ENCODE peak calls at places on chromosome 17, in seven cellular contexts. Y is IMR-90, U is WTC11, F is retinal pigment epithelial cell, Q is psoas muscle, K is Panc1, H is activated B cell treated with CpG ODN at 0.5 μM for 24 hours. S is an unnamed sample.

GRCh38 chr17:48462946-48463345 is 32.9 kb upstream of the SKAP1 start:
- DNase-seq in Y (no peak), U (no peak), F (no peak), Q (no peak), K (no peak), H (no peak), S (no peak)

GRCh38 chr17:43169561-43170139 is 1.4 kb upstream of the NBR1 start:
- DNase-seq in Y (peak), U (peak), F (no peak), Q (peak), K (no peak), H (peak), S (no peak)

GRCh38 chr17:13079010-13079409 is 61.2 kb upstream of the ELAC2 start:
- DNase-seq in Y (no peak), U (no peak), F (no peak), Q (no peak), K (no peak), H (no peak), S (no peak)

GRCh38 chr17:40329981-40330794 is 21.2 kb downstream of the RARA start:
- DNase-seq in Y (no peak), U (no peak), F (no peak), Q (no peak), K (no peak), H (no peak), S (no peak)

GRCh38 chr17:35170968-35171771 is 23.0 kb downstream of the SLC35G3 start:
- DNase-seq in Y (peak), U (no peak), F (no peak), Q (no peak), K (no peak), H (no peak), S (no peak)

GRCh38 chr17:21278304-21279197 is 6.0 kb upstream of the MAP2K3 start:
- DNase-seq in Y (no peak), U (no peak), F (no peak), Q (peak), K (no peak), H (no peak), S (no peak)

GRCh38 chr17:65742433-65743312 is 181.2 kb upstream of the AXIN2 start:
- DNase-seq in Y (peak), U (no peak), F (peak), Q (no peak), K (no peak), H (no peak), S (no peak)

GRCh38 chr17:56737741-56738161 is 96.0 kb downstream of the C17orf67 start:
- DNase-seq in Y (peak), U (no peak), F (no peak), Q (no peak), K (no peak), H (no peak), S (no peak)

GRCh38 chr17:6061290-6061689 is 8.9 kb upstream of the WSCD1 start:
- DNase-seq in Y (peak), U (no peak), F (peak), Q (peak), K (peak), H (no peak), S (no peak)

GRCh38 chr17:77580956-77581355 is 377.5 kb upstream of the TNRC6C start:
- DNase-seq in Y (no peak), U (no peak), F (no peak), Q (no peak), K (no peak), H (no peak), S (no peak)

GRCh38 chr17:9456265-9456664 is 119.4 kb downstream of the STX8 start:
- DNase-seq in Y (no peak), U (no peak), F (no peak), Q (no peak), K (no peak), H (no peak), S (no peak)

GRCh38 chr17:81339180-81339501 is 44.0 kb upstream of the SLC38A10 start:
- DNase-seq in Y (no peak), U (peak), F (no peak), Q (no peak), K (no peak), H (no peak), S (no peak)
- TF ChIP-seq CTCF in Y (no peak), U (no peak), F (no peak), Q (no peak), K (no peak), H (no peak), S (no peak)

GRCh38 chr17:16584273-16584995 is 15.4 kb upstream of the ZNF287 start:
- DNase-seq in Y (peak), U (peak), F (peak), Q (peak), K (peak), H (peak), S (peak)
- TF ChIP-seq CTCF in Y (peak), U (peak), F (peak), Q (peak), K (peak), H (no peak), S (peak)

GRCh38 chr17:44355310-44355640 is 8.4 kb downstream of the FAM171A2 start:
- DNase-seq in Y (no peak), U (no peak), F (no peak), Q (no peak), K (no peak), H (no peak), S (no peak)

GRCh38 chr17:44356241-44356640 is 7.4 kb downstream of the FAM171A2 start:
- DNase-seq in Y (no peak), U (no peak), F (no peak), Q (no peak), K (no peak), H (no peak), S (no peak)

GRCh38 chr17:44353656-44354331 is 8.7 kb downstream of the GRN start:
- DNase-seq in Y (no peak), U (peak), F (no peak), Q (no peak), K (no peak), H (no peak), S (no peak)

GRCh38 chr17:44355642-44356099 is 8.0 kb downstream of the FAM171A2 start:
- DNase-seq in Y (no peak), U (no peak), F (no peak), Q (no peak), K (no peak), H (no peak), S (no peak)

DNA sequence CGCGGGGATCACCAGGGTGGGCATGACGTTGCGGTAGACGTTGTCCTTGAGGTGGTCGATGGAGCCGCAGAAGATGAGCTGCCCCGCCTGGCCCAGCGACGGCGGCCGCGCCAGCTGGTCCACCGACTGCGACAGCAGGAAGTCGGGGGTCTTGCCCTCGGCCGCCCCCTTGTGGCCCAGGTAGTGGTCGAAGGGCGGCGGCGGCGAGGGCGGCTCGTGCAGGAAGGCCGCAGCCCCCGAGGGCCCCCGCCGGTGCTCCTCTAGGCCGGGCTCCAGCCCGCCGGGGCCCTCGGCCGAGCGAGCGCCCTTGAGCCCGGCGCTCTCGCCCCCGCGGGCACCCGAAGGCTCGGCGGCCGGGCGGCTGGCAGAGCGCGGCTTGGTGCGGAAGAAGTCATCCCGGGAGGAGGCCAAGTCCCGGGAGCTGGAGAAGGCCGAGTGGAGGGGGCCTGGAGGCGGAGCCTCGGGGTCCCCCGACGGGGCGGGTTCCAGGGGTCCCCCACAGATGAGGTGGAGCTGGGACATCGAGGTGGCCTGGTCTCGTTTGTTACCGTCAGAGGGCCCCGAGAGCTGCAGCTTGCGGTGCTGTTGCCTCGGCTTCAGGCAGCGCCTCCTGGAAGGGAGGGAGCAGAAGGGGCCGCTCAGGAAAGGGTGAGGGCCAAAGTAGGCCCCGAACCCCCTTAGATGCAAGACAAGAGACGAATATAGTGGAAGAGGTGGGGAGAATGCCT is 8.9 kb downstream of the FAM171A2 start:
- DNase-seq in Y (no peak), U (peak), F (no peak), Q (peak), K (no peak), H (peak), S (no peak)
- TF ChIP-seq CTCF in Y (no peak), U (peak), F (peak), Q (peak), K (peak), H (no peak), S (no peak)

GRCh38 chr17:41913798-41914197 is 5.0 kb downstream of the ACLY start:
- DNase-seq in Y (no peak), U (peak), F (no peak), Q (no peak), K (no peak), H (no peak), S (no peak)
- TF ChIP-seq CTCF in Y (no peak), U (no peak), F (no peak), Q (no peak), K (no peak), H (no peak), S (no peak)

GRCh38 chr17:36661047-36661666 is 59.8 kb downstream of the MRM1 start:
- DNase-seq in Y (no peak), U (no peak), F (no peak), Q (no peak), K (no peak), H (no peak), S (no peak)

GRCh38 chr17:36653374-36653773 is 52.0 kb downstream of the MRM1 start:
- DNase-seq in Y (no peak), U (no peak), F (no peak), Q (no peak), K (no peak), H (no peak), S (peak)

GRCh38 chr17:36661688-36662087 is 60.3 kb downstream of the MRM1 start:
- DNase-seq in Y (no peak), U (no peak), F (no peak), Q (no peak), K (no peak), H (no peak), S (no peak)

GRCh38 chr17:36657390-36657762 is 56.0 kb downstream of the MRM1 start:
- DNase-seq in Y (no peak), U (peak), F (no peak), Q (no peak), K (no peak), H (no peak), S (no peak)

GRCh38 chr17:36657763-36658490 is 56.5 kb downstream of the MRM1 start:
- DNase-seq in Y (no peak), U (peak), F (no peak), Q (no peak), K (no peak), H (no peak), S (no peak)
- TF ChIP-seq CTCF in Y (no peak), U (no peak), F (peak), Q (no peak), K (no peak), H (no peak), S (no peak)

GRCh38 chr17:49843774-49844350 is 4.0 kb downstream of the TAC4 start:
- DNase-seq in Y (no peak), U (peak), F (no peak), Q (no peak), K (no peak), H (no peak), S (no peak)
- TF ChIP-seq CTCF in Y (peak), U (peak), F (peak), Q (no peak), K (peak), H (no peak), S (peak)

S was measured in D721Med.